ENCODE peak calls at places on chromosomes 3 and 15, in seven cellular contexts. One of them, this sample, is unnamed.

GRCh38 chr3:158709666-158710083 is 22.6 kb downstream of the RARRES1 start:
- DNase-seq in activated naive CD4-positive, alpha-beta T cell: no peak
- DNase-seq in midbrain: no peak
- DNase-seq in activated CD4-positive, alpha-beta T cell treated with anti-CD3 and anti-CD28 coated beads, Interleukin-2, amount 10 ng/mL, durations not matched to agents 24 days and 14 days: no peak
- DNase-seq in HuH-7: no peak
- DNase-seq in activated T-helper 1 cell treated with Interleukin-2 at 50 U/mL for 16 hours: no peak
- DNase-seq in stimulated activated CD4-positive, alpha-beta T cell treated with anti-CD3 and anti-CD28 coated beads, TNF-alpha, amount 100 ng/mL, for 1 hour: no peak
- DNase-seq in this sample: no peak

GRCh38 chr3:105656607-105657504 is 212.0 kb downstream of the CBLB start:
- DNase-seq in midbrain: no peak
- DNase-seq in HuH-7: no peak
- DNase-seq in activated CD4-positive, alpha-beta T cell treated with anti-CD3 and anti-CD28 coated beads, Interleukin-2, amount 10 ng/mL, durations not matched to agents 24 days and 14 days: no peak
- DNase-seq in stimulated activated CD4-positive, alpha-beta T cell treated with anti-CD3 and anti-CD28 coated beads, TNF-alpha, amount 100 ng/mL, for 1 hour: no peak
- DNase-seq in activated T-helper 1 cell treated with Interleukin-2 at 50 U/mL for 16 hours: no peak
- DNase-seq in activated naive CD4-positive, alpha-beta T cell: no peak
- DNase-seq in this sample: no peak

GRCh38 chr15:84889313-84889990 is 5.0 kb downstream of the SLC28A1 start:
- DNase-seq in HuH-7: no peak
- DNase-seq in activated naive CD4-positive, alpha-beta T cell: no peak
- DNase-seq in stimulated activated CD4-positive, alpha-beta T cell treated with anti-CD3 and anti-CD28 coated beads, TNF-alpha, amount 100 ng/mL, for 1 hour: no peak
- DNase-seq in activated CD4-positive, alpha-beta T cell treated with anti-CD3 and anti-CD28 coated beads, Interleukin-2, amount 10 ng/mL, durations not matched to agents 24 days and 14 days: no peak
- DNase-seq in midbrain: no peak
- DNase-seq in activated T-helper 1 cell treated with Interleukin-2 at 50 U/mL for 16 hours: no peak
- DNase-seq in this sample: no peak

GRCh38 chr15:71362556-71362955 is 247.3 kb downstream of the THSD4 start:
- DNase-seq in HuH-7: no peak
- DNase-seq in stimulated activated CD4-positive, alpha-beta T cell treated with anti-CD3 and anti-CD28 coated beads, TNF-alpha, amount 100 ng/mL, for 1 hour: no peak
- DNase-seq in midbrain: no peak
- DNase-seq in activated T-helper 1 cell treated with Interleukin-2 at 50 U/mL for 16 hours: no peak
- DNase-seq in activated naive CD4-positive, alpha-beta T cell: no peak
- DNase-seq in activated CD4-positive, alpha-beta T cell treated with anti-CD3 and anti-CD28 coated beads, Interleukin-2, amount 10 ng/mL, durations not matched to agents 24 days and 14 days: no peak
- DNase-seq in this sample: no peak

GRCh38 chr3:15317164-15317477 is 15.3 kb downstream of the SH3BP5 start:
- DNase-seq in midbrain: no peak
- DNase-seq in activated T-helper 1 cell treated with Interleukin-2 at 50 U/mL for 16 hours: no peak
- DNase-seq in HuH-7: no peak
- DNase-seq in stimulated activated CD4-positive, alpha-beta T cell treated with anti-CD3 and anti-CD28 coated beads, TNF-alpha, amount 100 ng/mL, for 1 hour: no peak
- DNase-seq in activated naive CD4-positive, alpha-beta T cell: no peak
- DNase-seq in activated CD4-positive, alpha-beta T cell treated with anti-CD3 and anti-CD28 coated beads, Interleukin-2, amount 10 ng/mL, durations not matched to agents 24 days and 14 days: no peak
- DNase-seq in this sample: no peak

GRCh38 chr3:105187340-105187739 is 179.4 kb upstream of the ALCAM start:
- DNase-seq in activated T-helper 1 cell treated with Interleukin-2 at 50 U/mL for 16 hours: no peak
- DNase-seq in midbrain: no peak
- DNase-seq in stimulated activated CD4-positive, alpha-beta T cell treated with anti-CD3 and anti-CD28 coated beads, TNF-alpha, amount 100 ng/mL, for 1 hour: no peak
- DNase-seq in activated naive CD4-positive, alpha-beta T cell: no peak
- DNase-seq in HuH-7: no peak
- DNase-seq in activated CD4-positive, alpha-beta T cell treated with anti-CD3 and anti-CD28 coated beads, Interleukin-2, amount 10 ng/mL, durations not matched to agents 24 days and 14 days: no peak
- DNase-seq in this sample: no peak

GRCh38 chr3:8504611-8504973 is 3.0 kb downstream of the LMCD1 start:
- DNase-seq in HuH-7: no peak
- DNase-seq in midbrain: no peak
- DNase-seq in activated T-helper 1 cell treated with Interleukin-2 at 50 U/mL for 16 hours: no peak
- DNase-seq in activated naive CD4-positive, alpha-beta T cell: no peak
- DNase-seq in stimulated activated CD4-positive, alpha-beta T cell treated with anti-CD3 and anti-CD28 coated beads, TNF-alpha, amount 100 ng/mL, for 1 hour: no peak
- DNase-seq in activated CD4-positive, alpha-beta T cell treated with anti-CD3 and anti-CD28 coated beads, Interleukin-2, amount 10 ng/mL, durations not matched to agents 24 days and 14 days: no peak
- DNase-seq in this sample: no peak

GRCh38 chr3:85605066-85605465 is 646.3 kb downstream of the CADM2 start:
- DNase-seq in activated T-helper 1 cell treated with Interleukin-2 at 50 U/mL for 16 hours: no peak
- DNase-seq in midbrain: no peak
- DNase-seq in stimulated activated CD4-positive, alpha-beta T cell treated with anti-CD3 and anti-CD28 coated beads, TNF-alpha, amount 100 ng/mL, for 1 hour: no peak
- DNase-seq in activated naive CD4-positive, alpha-beta T cell: no peak
- DNase-seq in activated CD4-positive, alpha-beta T cell treated with anti-CD3 and anti-CD28 coated beads, Interleukin-2, amount 10 ng/mL, durations not matched to agents 24 days and 14 days: no peak
- DNase-seq in HuH-7: no peak
- DNase-seq in this sample: no peak

GRCh38 chr3:9217784-9218513 is 31.5 kb downstream of the SRGAP3 start:
- DNase-seq in HuH-7: no peak
- DNase-seq in activated naive CD4-positive, alpha-beta T cell: no peak
- DNase-seq in stimulated activated CD4-positive, alpha-beta T cell treated with anti-CD3 and anti-CD28 coated beads, TNF-alpha, amount 100 ng/mL, for 1 hour: no peak
- DNase-seq in activated CD4-positive, alpha-beta T cell treated with anti-CD3 and anti-CD28 coated beads, Interleukin-2, amount 10 ng/mL, durations not matched to agents 24 days and 14 days: no peak
- DNase-seq in midbrain: no peak
- DNase-seq in activated T-helper 1 cell treated with Interleukin-2 at 50 U/mL for 16 hours: no peak
- DNase-seq in this sample: no peak

This sample was measured in T-helper 22 cell.